ENCODE peak calls at places on chromosomes 6 and 20, in seven cellular contexts. M is ovary; K is activated CD4-positive, alpha-beta T cell treated with anti-CD3 and anti-CD28 coated beads, Interleukin-2, amount 50 U/mL, for 1 hour; W is C1 segment of cervical spinal cord; S is T-helper 2 cell; Q is AG09309; Z is fibroblast of lung. J is an unnamed sample.

GRCh38 chr20:7159903-7160302 is 392.4 kb downstream of the BMP2 start:
- DNase-seq in M (no peak), W (no peak), S (no peak), Z (no peak), Q (no peak), K (no peak), J (no peak)

GRCh38 chr20:17304785-17305184 is 77.9 kb downstream of the PCSK2 start:
- DNase-seq in S (no peak), M (no peak), Q (no peak), Z (no peak), K (no peak), W (no peak), J (no peak)

GRCh38 chr6:56154076-56154475 is 93.3 kb downstream of the COL21A1 start:
- DNase-seq in K (no peak), Z (no peak), Q (no peak), M (no peak), W (no peak), S (no peak), J (no peak)

GRCh38 chr20:36408219-36408618 is 102.1 kb downstream of the DLGAP4 start:
- DNase-seq in Q (no peak), K (no peak), W (no peak), Z (no peak), S (no peak), M (no peak), J (no peak)

GRCh38 chr6:100593522-100593921 is 128.8 kb upstream of the SIM1 start:
- DNase-seq in S (no peak), Q (no peak), K (no peak), M (no peak), W (no peak), Z (no peak), J (no peak)

GRCh38 chr20:57469418-57470211 is 55.3 kb downstream of the CTCFL start:
- DNase-seq in S (no peak), K (no peak), Z (no peak), Q (no peak), M (no peak), W (no peak), J (no peak)

GRCh38 chr6:169190144-169190584 is 63.5 kb downstream of the THBS2 start:
- DNase-seq in Q (peak), M (peak), S (no peak), K (no peak), W (no peak), Z (peak), J (no peak)

GRCh38 chr6:169933839-169934698 is 182.6 kb downstream of the ERMARD start:
- DNase-seq in Z (no peak), S (no peak), M (peak), K (no peak), W (no peak), Q (no peak), J (no peak)

GRCh38 chr20:57716202-57716601 is 6.4 kb upstream of the PMEPA1 start:
- DNase-seq in Q (no peak), Z (peak), S (no peak), K (no peak), W (no peak), M (no peak), J (no peak)

GRCh38 chr6:7163661-7164071 is 55.9 kb downstream of the RREB1 start:
- DNase-seq in M (no peak), Z (no peak), K (no peak), Q (no peak), W (no peak), S (no peak), J (no peak)

GRCh38 chr6:100573169-100573568 is 108.4 kb upstream of the SIM1 start:
- DNase-seq in S (no peak), W (no peak), M (no peak), Z (peak), Q (peak), K (no peak), J (no peak)

GRCh38 chr6:35922139-35922554 is 1.2 kb upstream of the SRPK1 start:
- DNase-seq in W (no peak), S (no peak), K (no peak), M (no peak), Z (no peak), Q (no peak), J (no peak)

GRCh38 chr20:16747291-16747811 is 807 bp upstream of the OTOR start:
- DNase-seq in S (no peak), W (no peak), Z (no peak), Q (no peak), M (no peak), K (no peak), J (no peak)

GRCh38 chr6:158573542-158573931 is 13.6 kb downstream of the TMEM181 start:
- DNase-seq in M (no peak), Q (no peak), S (no peak), W (no peak), Z (no peak), K (no peak), J (no peak)

GRCh38 chr6:4074478-4075235 is 4.3 kb downstream of the FAM217A start:
- DNase-seq in W (no peak), Q (no peak), M (no peak), S (no peak), K (no peak), Z (no peak), J (no peak)

GRCh38 chr20:11376406-11376805 is 541.3 kb upstream of the BTBD3 start:
- DNase-seq in W (no peak), Q (no peak), K (no peak), Z (no peak), M (no peak), S (no peak), J (no peak)

GRCh38 chr6:16346831-16347230 is 108.4 kb downstream of the GMPR start:
- DNase-seq in Q (no peak), K (no peak), S (no peak), W (no peak), M (no peak), Z (no peak), J (no peak)

GRCh38 chr6:17212541-17213371 is 68.4 kb upstream of the RBM24 start:
- DNase-seq in M (no peak), K (no peak), Q (no peak), W (peak), S (no peak), Z (peak), J (no peak)

GRCh38 chr20:24778585-24779031 is 170.5 kb upstream of the CST7 start:
- DNase-seq in S (no peak), W (no peak), Q (no peak), K (no peak), Z (no peak), M (no peak), J (no peak)

GRCh38 chr6:36638579-36638978 is 39.9 kb upstream of the CDKN1A start:
- DNase-seq in Q (no peak), W (no peak), Z (no peak), M (no peak), S (no peak), K (no peak), J (no peak)

GRCh38 chr6:52598123-52598823 is 21.4 kb upstream of the TRAM2 start:
- DNase-seq in S (no peak), Q (no peak), Z (peak), W (no peak), M (peak), K (no peak), J (no peak)

GRCh38 chr6:162856885-162857284 is 129.1 kb downstream of the PACRG start:
- DNase-seq in Z (peak), W (peak), M (no peak), K (no peak), S (no peak), Q (peak), J (no peak)

GRCh38 chr6:14144678-14145113 is 27.1 kb downstream of the CD83 start:
- DNase-seq in Z (peak), M (peak), Q (peak), S (peak), K (peak), W (peak), J (peak)

GRCh38 chr6:111890981-111891380 is 17.7 kb upstream of the FYN start:
- DNase-seq in M (no peak), K (no peak), Q (no peak), Z (peak), S (no peak), W (no peak), J (no peak)

GRCh38 chr6:34181903-34182302 is 36.0 kb upstream of the GRM4 start:
- DNase-seq in Z (no peak), K (no peak), M (no peak), S (peak), W (no peak), Q (no peak), J (no peak)

GRCh38 chr20:49482621-49483017 is at the start of gene KCNB1:
- DNase-seq in Q (no peak), M (peak), W (no peak), K (peak), Z (peak), S (peak), J (no peak)

GRCh38 chr6:144151010-144151727 is 852 bp downstream of the STX11 start:
- DNase-seq in M (no peak), W (no peak), Z (no peak), Q (no peak), K (peak), S (peak), J (peak)

GRCh38 chr20:11076434-11076833 is 402.6 kb upstream of the JAG1 start:
- DNase-seq in W (no peak), Q (no peak), M (no peak), S (no peak), K (no peak), Z (no peak), J (no peak)

GRCh38 chr6:93992976-93993375 is 573.6 kb upstream of the EPHA7 start:
- DNase-seq in M (no peak), S (no peak), Z (peak), W (no peak), K (no peak), Q (no peak), J (no peak)

GRCh38 chr6:1781152-1781848 is 171.6 kb downstream of the FOXC1 start:
- DNase-seq in M (no peak), W (no peak), S (no peak), Q (no peak), Z (peak), K (no peak), J (no peak)

GRCh38 chr6:14384175-14384949 is 266.8 kb downstream of the CD83 start:
- DNase-seq in M (no peak), K (no peak), Q (no peak), S (no peak), W (no peak), Z (no peak), J (no peak)

GRCh38 chr6:22249646-22250045 is 47.2 kb downstream of the PRL start:
- DNase-seq in M (no peak), Q (no peak), W (no peak), K (no peak), S (no peak), Z (no peak), J (no peak)

GRCh38 chr20:43838703-43839060 is 76.0 kb upstream of the TOX2 start:
- DNase-seq in S (no peak), K (no peak), Z (no peak), W (no peak), Q (no peak), M (no peak), J (no peak)

GRCh38 chr6:31631209-31631608 is 10.7 kb downstream of the PRRC2A start:
- DNase-seq in S (no peak), W (no peak), K (no peak), M (no peak), Q (no peak), Z (no peak), J (no peak)

GRCh38 chr6:36370638-36371037 is 16.8 kb downstream of the ETV7 start:
- DNase-seq in M (no peak), K (no peak), S (no peak), Q (no peak), Z (no peak), W (no peak), J (no peak)